ENCODE peak calls at places on chromosomes 1 and 21, in nine cellular contexts. One of them, this sample, is unnamed.
A peak's percentile ranks its signal among the peaks of the same experiment; 100 is the strongest.

GRCh38 chr1:185837711-185838110 is 103.5 kb downstream of the HMCN1 start:
- DNase-seq in Karpas-422: no peak
- DNase-seq in GM23248: no peak
- DNase-seq in HCT116: no peak
- DNase-seq in GM23338: no peak
- DNase-seq in MM.1S: no peak
- DNase-seq in PC-3: no peak
- DNase-seq in PC-9: no peak
- DNase-seq in SK-N-SH: no peak
- DNase-seq in this sample: no peak

GRCh38 chr1:151991663-151992344 is 1.9 kb downstream of the S100A10 start:
- DNase-seq in Karpas-422: no peak
- DNase-seq in GM23248: peak; percentile 55
- DNase-seq in HCT116: no peak
- DNase-seq in GM23338: no peak
- DNase-seq in MM.1S: no peak
- DNase-seq in PC-3: no peak
- DNase-seq in PC-9: no peak
- DNase-seq in SK-N-SH: no peak
- DNase-seq in this sample: no peak

GRCh38 chr1:98702976-98703375 is 41.5 kb downstream of the SNX7 start:
- DNase-seq in Karpas-422: no peak
- DNase-seq in GM23248: peak; percentile 76
- DNase-seq in HCT116: no peak
- DNase-seq in GM23338: no peak
- DNase-seq in MM.1S: no peak
- DNase-seq in PC-3: peak; percentile 25
- DNase-seq in PC-9: no peak
- DNase-seq in SK-N-SH: no peak
- DNase-seq in this sample: no peak

GRCh38 chr1:40870135-40870728 is 8.1 kb upstream of the CITED4 start:
- DNase-seq in Karpas-422: no peak
- DNase-seq in GM23248: peak; percentile 55
- DNase-seq in HCT116: no peak
- DNase-seq in GM23338: no peak
- DNase-seq in MM.1S: no peak
- DNase-seq in PC-3: peak; percentile 49
- DNase-seq in PC-9: no peak
- DNase-seq in SK-N-SH: no peak
- DNase-seq in this sample: no peak

GRCh38 chr1:232995189-232995588 is 44.8 kb downstream of the NTPCR start:
- DNase-seq in Karpas-422: no peak
- DNase-seq in GM23248: no peak
- DNase-seq in HCT116: no peak
- DNase-seq in GM23338: no peak
- DNase-seq in MM.1S: no peak
- DNase-seq in PC-3: no peak
- DNase-seq in PC-9: no peak
- DNase-seq in SK-N-SH: no peak
- DNase-seq in this sample: no peak

GRCh38 chr21:32520885-32521735 is 64.2 kb downstream of the TCP10L start:
- DNase-seq in Karpas-422: no peak
- DNase-seq in GM23248: peak; percentile 98
- DNase-seq in HCT116: no peak
- DNase-seq in GM23338: no peak
- DNase-seq in MM.1S: no peak
- DNase-seq in PC-3: peak; percentile 55
- DNase-seq in PC-9: peak; percentile 70
- DNase-seq in SK-N-SH: peak; percentile 62
- DNase-seq in this sample: peak; percentile 40

GRCh38 chr21:17866590-17866989 is 47.4 kb upstream of the C21orf91 start:
- DNase-seq in Karpas-422: no peak
- DNase-seq in GM23248: no peak
- DNase-seq in HCT116: no peak
- DNase-seq in GM23338: no peak
- DNase-seq in MM.1S: no peak
- DNase-seq in PC-3: no peak
- DNase-seq in PC-9: no peak
- DNase-seq in SK-N-SH: no peak
- DNase-seq in this sample: no peak

GRCh38 chr1:156551866-156552265 is 20.5 kb downstream of the IQGAP3 start:
- DNase-seq in Karpas-422: no peak
- DNase-seq in GM23248: peak; percentile 66
- DNase-seq in HCT116: peak; percentile 23
- DNase-seq in GM23338: no peak
- DNase-seq in MM.1S: no peak
- DNase-seq in PC-3: peak; percentile 81
- DNase-seq in PC-9: peak; percentile 55
- DNase-seq in SK-N-SH: no peak
- DNase-seq in this sample: no peak

GRCh38 chr1:167460836-167461235 is 57.5 kb downstream of the CD247 start:
- DNase-seq in Karpas-422: no peak
- DNase-seq in GM23248: no peak
- DNase-seq in HCT116: no peak
- DNase-seq in GM23338: no peak
- DNase-seq in MM.1S: no peak
- DNase-seq in PC-3: no peak
- DNase-seq in PC-9: no peak
- DNase-seq in SK-N-SH: no peak
- DNase-seq in this sample: no peak

DNA sequence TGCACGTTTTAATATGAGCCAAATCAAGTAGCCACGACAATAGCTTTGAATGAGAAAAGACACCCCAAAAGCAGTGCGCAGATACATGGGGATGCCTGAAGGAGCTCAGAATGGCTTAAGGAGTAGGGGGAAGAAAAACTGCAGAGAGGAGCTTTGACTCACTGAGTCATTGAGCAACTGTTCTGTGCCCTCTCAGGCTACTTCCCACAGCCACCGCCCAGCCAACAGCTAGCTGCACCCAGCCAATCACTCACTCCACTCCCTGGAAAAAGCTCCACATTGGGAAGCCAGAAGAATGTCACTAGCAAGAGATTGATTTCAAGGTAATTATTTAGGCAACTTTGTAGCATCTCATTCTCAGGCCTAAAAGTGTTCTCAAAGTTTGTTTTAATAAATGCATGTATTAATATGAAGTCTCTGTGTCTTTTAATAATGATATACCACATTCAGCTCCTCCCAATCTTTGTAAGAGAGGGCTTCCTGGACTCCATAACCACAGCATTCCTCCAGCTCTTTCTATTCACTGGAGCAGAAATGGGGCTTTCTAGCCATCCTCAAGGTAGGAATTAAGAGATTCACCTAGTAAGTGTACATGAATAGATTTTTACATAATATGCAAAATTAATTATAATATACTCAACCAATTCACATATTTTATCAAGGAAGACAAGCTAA is 16.8 kb downstream of the DUSP10 start:
- DNase-seq in Karpas-422: no peak
- DNase-seq in GM23248: peak; percentile 91
- DNase-seq in HCT116: no peak
- DNase-seq in GM23338: no peak
- DNase-seq in MM.1S: no peak
- DNase-seq in PC-3: peak; percentile 50
- DNase-seq in PC-9: no peak
- DNase-seq in SK-N-SH: no peak
- DNase-seq in this sample: no peak
- H3K9me2 ChIP-seq in Karpas-422: no peaks in the 10 kb centered on the region
- H3K9me2 ChIP-seq in GM23248: no peaks in the 10 kb centered on the region
- H3K9me2 ChIP-seq in HCT116: no peaks in the 10 kb centered on the region
- H3K9me2 ChIP-seq in GM23338: peaks cover 8% of the 10 kb centered on the region
- H3K9me2 ChIP-seq in MM.1S: no peaks in the 10 kb centered on the region
- H3K9me2 ChIP-seq in PC-3: no peaks in the 10 kb centered on the region
- H3K9me2 ChIP-seq in PC-9: no peaks in the 10 kb centered on the region
- H3K9me2 ChIP-seq in SK-N-SH: no peaks in the 10 kb centered on the region
- H3K9me2 ChIP-seq in this sample: no peaks in the 10 kb centered on the region

GRCh38 chr1:154552036-154552435 is 6.4 kb downstream of the UBE2Q1 start:
- DNase-seq in Karpas-422: no peak
- DNase-seq in GM23248: no peak
- DNase-seq in HCT116: no peak
- DNase-seq in GM23338: no peak
- DNase-seq in MM.1S: no peak
- DNase-seq in PC-3: no peak
- DNase-seq in PC-9: no peak
- DNase-seq in SK-N-SH: no peak
- DNase-seq in this sample: no peak

GRCh38 chr1:154550657-154551056 is 7.8 kb downstream of the UBE2Q1 start:
- DNase-seq in Karpas-422: no peak
- DNase-seq in GM23248: no peak
- DNase-seq in HCT116: no peak
- DNase-seq in GM23338: no peak
- DNase-seq in MM.1S: peak; percentile 36
- DNase-seq in PC-3: no peak
- DNase-seq in PC-9: no peak
- DNase-seq in SK-N-SH: no peak
- DNase-seq in this sample: no peak

GRCh38 chr1:154550070-154550469 is 8.4 kb downstream of the UBE2Q1 start:
- DNase-seq in Karpas-422: no peak
- DNase-seq in GM23248: no peak
- DNase-seq in HCT116: no peak
- DNase-seq in GM23338: no peak
- DNase-seq in MM.1S: no peak
- DNase-seq in PC-3: no peak
- DNase-seq in PC-9: no peak
- DNase-seq in SK-N-SH: no peak
- DNase-seq in this sample: no peak

GRCh38 chr1:154551474-154551873 is 7.0 kb downstream of the UBE2Q1 start:
- DNase-seq in Karpas-422: no peak
- DNase-seq in GM23248: no peak
- DNase-seq in HCT116: no peak
- DNase-seq in GM23338: no peak
- DNase-seq in MM.1S: no peak
- DNase-seq in PC-3: no peak
- DNase-seq in PC-9: no peak
- DNase-seq in SK-N-SH: no peak
- DNase-seq in this sample: no peak

GRCh38 chr1:154553056-154553822 is 5.2 kb downstream of the UBE2Q1 start:
- DNase-seq in Karpas-422: no peak
- DNase-seq in GM23248: peak; percentile 15
- DNase-seq in HCT116: no peak
- DNase-seq in GM23338: no peak
- DNase-seq in MM.1S: no peak
- DNase-seq in PC-3: peak; percentile 25
- DNase-seq in PC-9: no peak
- DNase-seq in SK-N-SH: no peak
- DNase-seq in this sample: no peak
- H3K79me2 ChIP-seq in Karpas-422: peaks cover 37% of the 10 kb centered on the region
- H3K79me2 ChIP-seq in GM23248: peaks cover 53% of the 10 kb centered on the region
- H3K79me2 ChIP-seq in HCT116: peaks cover 30% of the 10 kb centered on the region
- H3K79me2 ChIP-seq in GM23338: peaks cover 27% of the 10 kb centered on the region
- H3K79me2 ChIP-seq in MM.1S: peaks cover 43% of the 10 kb centered on the region
- H3K79me2 ChIP-seq in PC-3: peaks cover 39% of the 10 kb centered on the region
- H3K79me2 ChIP-seq in PC-9: peaks cover 34% of the 10 kb centered on the region
- H3K79me2 ChIP-seq in SK-N-SH: peaks cover 39% of the 10 kb centered on the region
- H3K79me2 ChIP-seq in this sample: peaks cover 39% of the 10 kb centered on the region

GRCh38 chr1:2967881-2968280 is 53.4 kb upstream of the ACTRT2 start:
- DNase-seq in Karpas-422: no peak
- DNase-seq in GM23248: no peak
- DNase-seq in HCT116: no peak
- DNase-seq in GM23338: no peak
- DNase-seq in MM.1S: no peak
- DNase-seq in PC-3: no peak
- DNase-seq in PC-9: no peak
- DNase-seq in SK-N-SH: no peak
- DNase-seq in this sample: no peak

GRCh38 chr1:2965676-2966075 is 55.6 kb upstream of the ACTRT2 start:
- DNase-seq in Karpas-422: no peak
- DNase-seq in GM23248: no peak
- DNase-seq in HCT116: no peak
- DNase-seq in GM23338: no peak
- DNase-seq in MM.1S: no peak
- DNase-seq in PC-3: no peak
- DNase-seq in PC-9: no peak
- DNase-seq in SK-N-SH: no peak
- DNase-seq in this sample: no peak

GRCh38 chr1:2968471-2968881 is 52.8 kb upstream of the ACTRT2 start:
- DNase-seq in Karpas-422: no peak
- DNase-seq in GM23248: no peak
- DNase-seq in HCT116: no peak
- DNase-seq in GM23338: peak; percentile 9
- DNase-seq in MM.1S: no peak
- DNase-seq in PC-3: no peak
- DNase-seq in PC-9: no peak
- DNase-seq in SK-N-SH: no peak
- DNase-seq in this sample: no peak

GRCh38 chr1:2966940-2967725 is 54.1 kb upstream of the ACTRT2 start:
- DNase-seq in Karpas-422: no peak
- DNase-seq in GM23248: no peak
- DNase-seq in HCT116: no peak
- DNase-seq in GM23338: no peak
- DNase-seq in MM.1S: no peak
- DNase-seq in PC-3: no peak
- DNase-seq in PC-9: no peak
- DNase-seq in SK-N-SH: no peak
- DNase-seq in this sample: no peak

GRCh38 chr1:2966435-2966834 is 54.8 kb upstream of the ACTRT2 start:
- DNase-seq in Karpas-422: no peak
- DNase-seq in GM23248: no peak
- DNase-seq in HCT116: no peak
- DNase-seq in GM23338: no peak
- DNase-seq in MM.1S: no peak
- DNase-seq in PC-3: no peak
- DNase-seq in PC-9: no peak
- DNase-seq in SK-N-SH: no peak
- DNase-seq in this sample: no peak
- H3K27me3 ChIP-seq in Karpas-422: no peaks in the 10 kb centered on the region
- H3K27me3 ChIP-seq in GM23248: no peaks in the 10 kb centered on the region
- H3K27me3 ChIP-seq in HCT116: no peaks in the 10 kb centered on the region
- H3K27me3 ChIP-seq in GM23338: no peaks in the 10 kb centered on the region
- H3K27me3 ChIP-seq in MM.1S: peaks cover 78% of the 10 kb centered on the region
- H3K27me3 ChIP-seq in PC-3: peaks cover 90% of the 10 kb centered on the region
- H3K27me3 ChIP-seq in PC-9: peaks cover 92% of the 10 kb centered on the region
- H3K27me3 ChIP-seq in SK-N-SH: no peaks in the 10 kb centered on the region
- H3K27me3 ChIP-seq in this sample: no peaks in the 10 kb centered on the region

DNA sequence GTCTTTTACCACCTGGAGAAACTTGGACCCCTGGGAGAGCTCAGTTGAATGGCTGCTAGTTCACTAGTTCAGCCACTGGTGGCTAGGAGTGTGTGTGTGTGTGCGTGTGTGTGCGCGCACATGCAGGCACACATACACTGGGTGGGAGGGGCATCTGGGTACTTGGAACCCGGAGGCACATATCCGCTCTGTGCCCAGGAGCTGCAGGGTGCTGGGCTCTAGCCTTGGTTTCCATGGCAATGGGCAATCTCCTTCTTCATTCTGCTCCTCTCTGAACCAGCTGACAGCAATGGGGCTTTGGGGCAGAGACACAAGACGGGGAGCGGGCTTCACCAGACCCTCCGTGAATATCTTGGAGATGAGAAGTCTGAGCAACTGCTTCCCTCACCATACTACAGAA is 87.1 kb upstream of the DISP3 start:
- DNase-seq in Karpas-422: no peak
- DNase-seq in GM23248: no peak
- DNase-seq in HCT116: no peak
- DNase-seq in GM23338: no peak
- DNase-seq in MM.1S: no peak
- DNase-seq in PC-3: no peak
- DNase-seq in PC-9: no peak
- DNase-seq in SK-N-SH: no peak
- DNase-seq in this sample: no peak
- H3K9me2 ChIP-seq in Karpas-422: no peaks in the 10 kb centered on the region
- H3K9me2 ChIP-seq in GM23248: no peaks in the 10 kb centered on the region
- H3K9me2 ChIP-seq in HCT116: no peaks in the 10 kb centered on the region
- H3K9me2 ChIP-seq in GM23338: no peaks in the 10 kb centered on the region
- H3K9me2 ChIP-seq in MM.1S: no peaks in the 10 kb centered on the region
- H3K9me2 ChIP-seq in PC-3: no peaks in the 10 kb centered on the region
- H3K9me2 ChIP-seq in PC-9: no peaks in the 10 kb centered on the region
- H3K9me2 ChIP-seq in SK-N-SH: no peaks in the 10 kb centered on the region
- H3K9me2 ChIP-seq in this sample: no peaks in the 10 kb centered on the region

GRCh38 chr21:46459356-46460112 is 843 bp downstream of the DIP2A start:
- DNase-seq in Karpas-422: no peak
- DNase-seq in GM23248: peak; percentile 83
- DNase-seq in HCT116: no peak
- DNase-seq in GM23338: peak; percentile 58
- DNase-seq in MM.1S: no peak
- DNase-seq in PC-3: peak; percentile 49
- DNase-seq in PC-9: no peak
- DNase-seq in SK-N-SH: no peak
- DNase-seq in this sample: peak; percentile 50
- H3K79me2 ChIP-seq in Karpas-422: peaks cover 93% of the 10 kb centered on the region
- H3K79me2 ChIP-seq in GM23248: peaks cover 77% of the 10 kb centered on the region
- H3K79me2 ChIP-seq in HCT116: peaks cover 63% of the 10 kb centered on the region
- H3K79me2 ChIP-seq in GM23338: peaks cover 60% of the 10 kb centered on the region
- H3K79me2 ChIP-seq in MM.1S: peaks cover 81% of the 10 kb centered on the region
- H3K79me2 ChIP-seq in PC-3: peaks cover 86% of the 10 kb centered on the region
- H3K79me2 ChIP-seq in PC-9: peaks cover 31% of the 10 kb centered on the region
- H3K79me2 ChIP-seq in SK-N-SH: peaks cover 73% of the 10 kb centered on the region
- H3K79me2 ChIP-seq in this sample: peaks cover 71% of the 10 kb centered on the region

This sample was measured in hepatocyte.